ENCODE peak calls at places on chromosomes 16 and 17, in nine cellular contexts. K is lung, T is K562, I is SJCRH30, Q is thoracic aorta, O is neural progenitor cell, U is AG04450, G is tibial nerve, P is pancreas. W is an unnamed sample. For H3K27me3, the result is how much of the 10 kb centered on the place peaks cover.

GRCh38 chr17:53721101-53721500 is 101.6 kb upstream of the KIF2B start:
- DNase-seq in K (no peak), T (no peak), I (no peak), Q (no peak), O (no peak), U (no peak), G (no peak), P (no peak), W (no peak)

GRCh38 chr17:12024332-12024731 is 3.7 kb downstream of the MAP2K4 start:
- DNase-seq in K (no peak), T (no peak), I (no peak), Q (no peak), O (no peak), U (peak), G (no peak), P (no peak), W (no peak)

GRCh38 chr17:42547698-42548069 is 5.0 kb upstream of the HSD17B1 start:
- DNase-seq in K (no peak), T (no peak), I (no peak), Q (no peak), O (no peak), U (no peak), G (no peak), P (no peak), W (no peak)

GRCh38 chr17:63693411-63694113 is 6.4 kb downstream of the LIMD2 start:
- DNase-seq in K (no peak), T (no peak), I (no peak), Q (no peak), O (no peak), U (no peak), G (no peak), P (no peak), W (no peak)

GRCh38 chr17:79838541-79839274 is 532 bp downstream of the CBX4 start:
- DNase-seq in K (no peak), T (peak), I (peak), Q (no peak), O (peak), U (no peak), G (no peak), P (peak), W (no peak)

GRCh38 chr17:28381141-28381825 is 9.8 kb downstream of the SARM1 start:
- DNase-seq in K (peak), T (peak), I (no peak), Q (no peak), O (peak), U (no peak), G (no peak), P (no peak), W (no peak)

GRCh38 chr16:4455951-4456350 is 18.5 kb downstream of the NMRAL1 start:
- DNase-seq in K (no peak), T (no peak), I (peak), Q (no peak), O (no peak), U (no peak), G (no peak), P (no peak), W (no peak)

GRCh38 chr16:85480727-85481101 is 132.4 kb upstream of the GSE1 start:
- DNase-seq in K (no peak), T (no peak), I (peak), Q (no peak), O (no peak), U (no peak), G (no peak), P (no peak), W (no peak)

GRCh38 chr17:71024969-71025368 is 855.6 kb downstream of the KCNJ2 start:
- DNase-seq in K (no peak), T (no peak), I (no peak), Q (no peak), O (no peak), U (no peak), G (no peak), P (no peak), W (no peak)

GRCh38 chr16:19014456-19014855 is 30.7 kb downstream of the TMC7 start:
- DNase-seq in K (peak), T (no peak), I (no peak), Q (no peak), O (no peak), U (no peak), G (no peak), P (no peak), W (no peak)

GRCh38 chr17:73265646-73266640 is 4.3 kb upstream of the CPSF4L start:
- DNase-seq in K (no peak), T (no peak), I (no peak), Q (no peak), O (no peak), U (no peak), G (no peak), P (no peak), W (no peak)

GRCh38 chr17:78875738-78876597 is 27.0 kb downstream of the CEP295NL start:
- DNase-seq in K (no peak), T (no peak), I (peak), Q (no peak), O (no peak), U (no peak), G (no peak), P (peak), W (no peak)

GRCh38 chr17:28549274-28550132 is 2.9 kb downstream of the UNC119 start:
- DNase-seq in K (no peak), T (no peak), I (no peak), Q (no peak), O (peak), U (no peak), G (no peak), P (no peak), W (no peak)

GRCh38 chr17:8799001-8799850 is at the start of gene MFSD6L:
- DNase-seq in K (no peak), T (no peak), I (no peak), Q (no peak), O (peak), U (no peak), G (no peak), P (peak), W (no peak)

GRCh38 chr17:48330386-48330785 is 99.6 kb downstream of the SKAP1 start:
- DNase-seq in K (no peak), T (no peak), I (no peak), Q (no peak), O (no peak), U (no peak), G (no peak), P (no peak), W (no peak)

GRCh38 chr16:28974007-28974436 is 556 bp upstream of the SPNS1 start:
- DNase-seq in K (peak), T (peak), I (peak), Q (no peak), O (peak), U (peak), G (no peak), P (peak), W (no peak)

GRCh38 chr17:5431929-5432556 is 6.9 kb downstream of the C1QBP start:
- DNase-seq in K (no peak), T (no peak), I (no peak), Q (no peak), O (no peak), U (no peak), G (no peak), P (no peak), W (no peak)

GRCh38 chr17:5434984-5435383 is 4.0 kb downstream of the C1QBP start:
- DNase-seq in K (no peak), T (no peak), I (no peak), Q (no peak), O (no peak), U (no peak), G (no peak), P (no peak), W (no peak)

GRCh38 chr17:5438716-5439445 is at the start of gene C1QBP:
- DNase-seq in K (peak), T (peak), I (peak), Q (peak), O (peak), U (peak), G (peak), P (peak), W (peak)

GRCh38 chr17:5439446-5439764 is 450 bp upstream of the C1QBP start:
- DNase-seq in K (no peak), T (no peak), I (no peak), Q (no peak), O (no peak), U (no peak), G (no peak), P (no peak), W (no peak)

GRCh38 chr17:5437721-5438317 is 1.1 kb downstream of the C1QBP start:
- DNase-seq in K (no peak), T (no peak), I (no peak), Q (no peak), O (no peak), U (no peak), G (no peak), P (no peak), W (no peak)
- H3K4me3 ChIP-seq in K (no peak), T (peak), I (peak), Q (peak), O (peak), U (peak), G (peak), P (peak), W (peak)

GRCh38 chr17:4587195-4587594 is 2.9 kb downstream of the SMTNL2 start:
- DNase-seq in K (no peak), T (no peak), I (no peak), Q (no peak), O (peak), U (no peak), G (no peak), P (no peak), W (no peak)

GRCh38 chr17:4588391-4588790 is 4.1 kb downstream of the SMTNL2 start:
- DNase-seq in K (no peak), T (no peak), I (no peak), Q (no peak), O (peak), U (no peak), G (no peak), P (no peak), W (no peak)

GRCh38 chr17:4588862-4589625 is 4.7 kb downstream of the SMTNL2 start:
- DNase-seq in K (no peak), T (no peak), I (no peak), Q (no peak), O (no peak), U (no peak), G (no peak), P (no peak), W (no peak)

GRCh38 chr17:4586043-4586442 is 1.7 kb downstream of the SMTNL2 start:
- DNase-seq in K (no peak), T (no peak), I (no peak), Q (no peak), O (no peak), U (no peak), G (no peak), P (no peak), W (no peak)

DNA sequence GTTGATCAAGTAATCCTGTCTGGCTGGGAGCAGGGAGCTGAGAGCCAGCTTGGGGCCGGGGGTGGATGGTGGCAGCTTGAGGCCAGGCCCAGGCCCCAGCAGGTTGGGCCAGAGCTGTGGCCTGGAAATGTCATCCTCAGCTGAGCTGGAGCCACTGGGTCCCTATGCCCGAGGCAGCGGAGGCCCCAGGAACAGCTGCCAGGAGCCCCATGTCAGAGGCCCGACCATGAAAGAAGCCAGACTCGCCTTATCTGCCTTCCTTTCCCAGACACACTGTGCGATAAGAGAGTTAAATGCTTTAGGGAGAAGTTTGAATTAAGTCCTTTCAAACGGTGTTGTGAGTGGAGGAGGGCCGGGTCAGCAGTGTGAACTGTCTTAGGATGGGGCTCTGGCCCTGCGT is 3.5 kb downstream of the SMTNL2 start:
- DNase-seq in K (no peak), T (no peak), I (peak), Q (no peak), O (peak), U (no peak), G (no peak), P (no peak), W (no peak)
- H3K27me3 ChIP-seq in K (under half), T (under half), I (under half), Q (under half), O (under half), U (half or more), G (under half), P (under half), W (under half)

GRCh38 chr17:58339775-58340622 is 11.4 kb upstream of the TSPOAP1 start:
- DNase-seq in K (no peak), T (no peak), I (no peak), Q (no peak), O (no peak), U (no peak), G (no peak), P (no peak), W (no peak)
- H3K27ac ChIP-seq in K (no peak), T (peak), I (no peak), Q (peak), O (no peak), U (peak), G (peak), P (no peak), W (peak)

DNA sequence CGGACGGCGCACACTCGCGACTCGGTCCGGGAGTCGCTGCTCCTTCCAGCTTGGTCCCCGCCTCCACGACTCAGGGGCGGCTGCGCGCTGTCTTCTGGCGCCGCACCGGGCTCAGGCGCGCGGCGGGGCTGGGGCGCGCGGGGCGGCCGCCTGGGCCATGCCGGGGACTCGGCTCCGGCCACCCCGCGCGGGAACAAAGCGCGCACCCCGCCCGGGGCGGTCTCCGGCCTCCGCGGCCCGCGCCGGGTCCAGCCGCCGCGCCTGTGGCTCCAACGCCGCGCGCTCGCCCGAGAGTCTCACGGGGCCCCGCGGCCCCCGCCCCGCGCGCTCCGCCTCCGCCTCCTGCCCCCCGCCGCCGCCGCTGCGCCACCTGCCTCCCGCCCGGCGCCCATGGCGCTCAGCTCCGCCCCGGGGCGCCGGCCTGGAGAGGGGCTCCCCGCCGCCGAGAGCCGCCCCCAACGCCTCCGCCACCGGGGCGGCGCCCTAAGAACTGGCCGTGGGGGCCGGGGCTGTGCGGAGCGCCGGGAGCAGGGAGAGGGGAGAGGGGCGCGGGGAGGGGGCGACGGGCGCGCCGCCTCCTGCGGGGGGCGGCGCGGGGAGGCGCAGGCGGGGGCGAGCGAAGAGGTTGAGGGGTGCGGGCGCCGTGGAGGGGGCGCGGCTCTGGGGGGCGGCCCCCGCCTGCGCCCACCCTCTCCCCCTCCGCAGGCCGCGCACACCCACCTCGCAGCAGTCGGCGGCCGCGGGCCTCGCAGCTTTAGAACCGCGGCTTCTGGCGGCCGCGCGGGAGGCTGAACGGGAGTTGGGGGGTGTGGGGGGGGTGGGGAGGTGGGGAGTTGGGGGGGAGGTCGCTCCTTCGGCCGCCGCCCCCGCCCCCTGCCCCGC is 35.7 kb downstream of the CBFA2T3 start:
- DNase-seq in K (no peak), T (no peak), I (peak), Q (no peak), O (peak), U (no peak), G (no peak), P (no peak), W (no peak)
- H3K4me3 ChIP-seq in K (peak), T (no peak), I (peak), Q (peak), O (peak), U (no peak), G (peak), P (peak), W (peak)

W was measured in esophagus muscularis mucosa.